ENCODE peak calls at places on chromosome 6, in seven cellular contexts. N, A, T, E, R, X and G are unnamed samples.

GRCh38 chr6:42367353-42368011 is 84.2 kb downstream of the TRERF1 start:
- DNase-seq in N (peak; percentile 59), A (no peak), T (no peak), E (peak; percentile 19), R (no peak), X (no peak), G (no peak)

GRCh38 chr6:70668499-70668812 is 773 bp downstream of the SMAP1 start:
- DNase-seq in N (no peak), A (no peak), T (no peak), E (peak; percentile 54), R (peak; percentile 47), X (no peak), G (no peak)

GRCh38 chr6:107237992-107238660 is 122.8 kb upstream of the BEND3 start:
- DNase-seq in N (no peak), A (no peak), T (no peak), E (no peak), R (no peak), X (no peak), G (no peak)

GRCh38 chr6:30748301-30748769 is 4.0 kb upstream of the IER3 start:
- DNase-seq in N (no peak), A (no peak), T (no peak), E (no peak), R (no peak), X (no peak), G (no peak)

GRCh38 chr6:94052754-94053153 is 633.4 kb upstream of the EPHA7 start:
- DNase-seq in N (no peak), A (peak; percentile 34), T (no peak), E (no peak), R (no peak), X (no peak), G (no peak)

GRCh38 chr6:160042014-160042773 is 73.3 kb downstream of the IGF2R start:
- DNase-seq in N (no peak), A (no peak), T (no peak), E (no peak), R (no peak), X (no peak), G (no peak)

GRCh38 chr6:50602191-50602810 is 111.0 kb upstream of the TFAP2D start:
- DNase-seq in N (no peak), A (peak; percentile 74), T (peak; percentile 14), E (peak; percentile 47), R (peak; percentile 2), X (peak; percentile 41), G (no peak)

GRCh38 chr6:105553174-105553573 is 150.3 kb upstream of the PREP start:
- DNase-seq in N (no peak), A (no peak), T (no peak), E (no peak), R (no peak), X (no peak), G (peak; percentile 22)

GRCh38 chr6:49423817-49424216 is 39.2 kb downstream of the MMUT start:
- DNase-seq in N (no peak), A (peak; percentile 23), T (peak; percentile 16), E (no peak), R (no peak), X (no peak), G (no peak)

GRCh38 chr6:50030777-50031562 is 9.2 kb upstream of the DEFB110 start:
- DNase-seq in N (no peak), A (peak; percentile 90), T (peak; percentile 34), E (peak; percentile 77), R (peak; percentile 46), X (peak; percentile 47), G (no peak)

GRCh38 chr6:169722362-169723199 is 1.7 kb downstream of the PHF10 start:
- DNase-seq in N (no peak), A (peak; percentile 66), T (peak; percentile 47), E (peak; percentile 68), R (no peak), X (peak; percentile 81), G (peak; percentile 73)
- TF ChIP-seq POLR2AphosphoS5 in N (no peak), A (no peak), T (no peak), E (no peak), R (peak; percentile 8), X (no peak), G (peak; percentile 53)

GRCh38 chr6:33983109-33983475 is 162.8 kb downstream of the GRM4 start:
- DNase-seq in N (no peak), A (no peak), T (peak; percentile 36), E (peak; percentile 21), R (peak; percentile 79), X (peak; percentile 61), G (peak; percentile 41)

GRCh38 chr6:33985333-33985751 is 160.5 kb downstream of the GRM4 start:
- DNase-seq in N (no peak), A (no peak), T (no peak), E (no peak), R (no peak), X (no peak), G (no peak)

GRCh38 chr6:33984466-33985332 is 161.2 kb downstream of the GRM4 start:
- DNase-seq in N (no peak), A (no peak), T (peak; percentile 48), E (no peak), R (no peak), X (no peak), G (no peak)

GRCh38 chr6:33981861-33982260 is 164.0 kb downstream of the GRM4 start:
- DNase-seq in N (no peak), A (no peak), T (no peak), E (no peak), R (no peak), X (no peak), G (no peak)

GRCh38 chr6:33983721-33984465 is 162.0 kb downstream of the GRM4 start:
- DNase-seq in N (no peak), A (no peak), T (peak; percentile 12), E (no peak), R (no peak), X (no peak), G (no peak)
- TF ChIP-seq REST in N (no peak), A (no peak), T (no peak), E (no peak), R (no peak), X (no peak), G (no peak)

GRCh38 chr6:47908271-47908670 is 126.4 kb downstream of the OPN5 start:
- DNase-seq in N (no peak), A (no peak), T (no peak), E (no peak), R (no peak), X (no peak), G (no peak)
- TF ChIP-seq CTCF in N (no peak), A (no peak), T (no peak), E (no peak), R (no peak), X (no peak), G (no peak)

DNA sequence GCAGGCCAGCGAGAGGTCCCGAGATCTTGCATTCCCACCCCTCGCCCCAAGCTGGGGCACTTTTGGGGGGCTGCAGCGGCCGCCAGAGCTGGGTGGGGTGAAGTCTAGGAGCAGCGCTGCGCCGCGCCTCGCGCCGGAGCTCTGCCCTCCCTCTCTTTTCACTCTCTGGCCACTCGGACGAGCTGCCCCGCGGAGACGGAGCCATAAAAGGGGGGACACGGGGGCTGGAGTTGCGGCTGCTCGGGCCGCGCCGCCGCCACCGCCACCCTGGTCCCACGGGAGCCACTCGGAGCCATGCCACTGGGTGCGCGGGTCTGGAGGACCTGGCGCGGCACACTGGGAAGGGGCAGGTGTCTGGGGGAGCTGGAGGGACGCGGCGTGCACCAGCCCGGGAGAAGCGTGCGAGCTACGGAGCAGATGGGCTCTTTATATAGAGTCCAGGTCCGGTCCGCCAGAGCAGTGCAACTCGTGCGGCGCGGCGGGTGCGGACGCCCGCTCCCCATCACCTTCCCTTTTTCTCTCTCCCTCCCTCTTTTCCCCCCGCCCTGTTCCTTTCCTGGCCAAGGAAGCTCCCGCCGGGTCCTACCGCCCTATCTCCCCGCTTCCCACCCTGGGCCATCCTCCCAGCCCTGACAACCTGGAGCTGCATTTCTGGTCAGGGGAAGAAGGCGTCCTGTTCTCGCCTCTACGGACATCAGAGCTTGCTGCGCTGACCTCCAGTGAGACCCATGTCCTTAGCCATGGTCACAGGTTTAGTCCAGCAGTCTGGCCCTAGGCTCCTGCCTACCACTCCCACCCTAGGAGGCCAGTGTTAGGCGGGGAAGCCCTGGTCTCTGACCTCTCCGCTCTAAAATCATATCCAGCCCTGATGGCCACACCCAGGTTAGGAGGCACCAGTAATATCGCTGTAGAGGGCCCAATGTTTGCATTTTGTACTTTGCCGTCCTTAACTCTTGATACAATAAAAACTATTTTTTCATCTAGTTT is 883 bp upstream of the HTR1B start:
- DNase-seq in N (no peak), A (peak; percentile 93), T (no peak), E (no peak), R (no peak), X (no peak), G (peak; percentile 20)
- TF ChIP-seq POLR2AphosphoS5 in N (no peak), A (no peak), T (no peak), E (no peak), R (no peak), X (no peak), G (no peak)

GRCh38 chr6:16089232-16089843 is 39.5 kb upstream of the MYLIP start:
- DNase-seq in N (no peak), A (no peak), T (no peak), E (no peak), R (no peak), X (no peak), G (peak; percentile 18)
- TF ChIP-seq REST in N (no peak), A (no peak), T (no peak), E (no peak), R (no peak), X (no peak), G (no peak)